ENCODE peak calls at places on chromosomes 7 and 10, in seven cellular contexts. One of them, this sample, is unnamed.

GRCh38 chr10:43172645-43173044 is 34.4 kb downstream of the CSGALNACT2 start:
- ATAC-seq in aorta: no peak
- ATAC-seq in T-helper 17 cell: no peak
- ATAC-seq in omental fat pad: no peak
- ATAC-seq in activated CD8-positive, alpha-beta T cell treated with anti-CD3 and anti-CD28 coated beads, Interleukin-2, amount 10 ng/mL, durations not matched to agents 7 days and 5 days: peak; percentile 53
- ATAC-seq in upper lobe of left lung: no peak
- ATAC-seq in Right ventricle myocardium superior: no peak
- ATAC-seq in this sample: no peak

GRCh38 chr10:6407034-6407721 is 172.9 kb downstream of the PRKCQ start:
- ATAC-seq in aorta: no peak
- ATAC-seq in T-helper 17 cell: peak; percentile 1
- ATAC-seq in omental fat pad: no peak
- ATAC-seq in activated CD8-positive, alpha-beta T cell treated with anti-CD3 and anti-CD28 coated beads, Interleukin-2, amount 10 ng/mL, durations not matched to agents 7 days and 5 days: no peak
- ATAC-seq in upper lobe of left lung: no peak
- ATAC-seq in Right ventricle myocardium superior: no peak
- ATAC-seq in this sample: no peak

GRCh38 chr7:130329466-130329865 is 15.2 kb upstream of the CPA5 start:
- ATAC-seq in aorta: no peak
- ATAC-seq in T-helper 17 cell: no peak
- ATAC-seq in omental fat pad: no peak
- ATAC-seq in activated CD8-positive, alpha-beta T cell treated with anti-CD3 and anti-CD28 coated beads, Interleukin-2, amount 10 ng/mL, durations not matched to agents 7 days and 5 days: no peak
- ATAC-seq in upper lobe of left lung: no peak
- ATAC-seq in Right ventricle myocardium superior: no peak
- ATAC-seq in this sample: no peak

GRCh38 chr10:29862926-29863614 is 196.3 kb downstream of the JCAD start:
- ATAC-seq in aorta: no peak
- ATAC-seq in T-helper 17 cell: no peak
- ATAC-seq in omental fat pad: no peak
- ATAC-seq in activated CD8-positive, alpha-beta T cell treated with anti-CD3 and anti-CD28 coated beads, Interleukin-2, amount 10 ng/mL, durations not matched to agents 7 days and 5 days: no peak
- ATAC-seq in upper lobe of left lung: peak; percentile 56
- ATAC-seq in Right ventricle myocardium superior: no peak
- ATAC-seq in this sample: no peak

GRCh38 chr10:117078168-117078837 is 59.8 kb downstream of the VAX1 start:
- ATAC-seq in aorta: no peak
- ATAC-seq in T-helper 17 cell: no peak
- ATAC-seq in omental fat pad: no peak
- ATAC-seq in activated CD8-positive, alpha-beta T cell treated with anti-CD3 and anti-CD28 coated beads, Interleukin-2, amount 10 ng/mL, durations not matched to agents 7 days and 5 days: no peak
- ATAC-seq in upper lobe of left lung: no peak
- ATAC-seq in Right ventricle myocardium superior: no peak
- ATAC-seq in this sample: no peak

GRCh38 chr7:8018961-8019360 is 50.4 kb downstream of the GLCCI1 start:
- ATAC-seq in aorta: no peak
- ATAC-seq in T-helper 17 cell: no peak
- ATAC-seq in omental fat pad: no peak
- ATAC-seq in activated CD8-positive, alpha-beta T cell treated with anti-CD3 and anti-CD28 coated beads, Interleukin-2, amount 10 ng/mL, durations not matched to agents 7 days and 5 days: no peak
- ATAC-seq in upper lobe of left lung: no peak
- ATAC-seq in Right ventricle myocardium superior: no peak
- ATAC-seq in this sample: no peak

GRCh38 chr10:89440262-89440661 is 25.9 kb downstream of the IFIT5 start:
- ATAC-seq in aorta: no peak
- ATAC-seq in T-helper 17 cell: no peak
- ATAC-seq in omental fat pad: no peak
- ATAC-seq in activated CD8-positive, alpha-beta T cell treated with anti-CD3 and anti-CD28 coated beads, Interleukin-2, amount 10 ng/mL, durations not matched to agents 7 days and 5 days: no peak
- ATAC-seq in upper lobe of left lung: peak; percentile 24
- ATAC-seq in Right ventricle myocardium superior: peak; percentile 96
- ATAC-seq in this sample: no peak

GRCh38 chr7:39607865-39608264 is 15.5 kb upstream of the RALA start:
- ATAC-seq in aorta: no peak
- ATAC-seq in T-helper 17 cell: no peak
- ATAC-seq in omental fat pad: no peak
- ATAC-seq in activated CD8-positive, alpha-beta T cell treated with anti-CD3 and anti-CD28 coated beads, Interleukin-2, amount 10 ng/mL, durations not matched to agents 7 days and 5 days: no peak
- ATAC-seq in upper lobe of left lung: no peak
- ATAC-seq in Right ventricle myocardium superior: no peak
- ATAC-seq in this sample: no peak

GRCh38 chr10:102769375-102770107 is 25.8 kb downstream of the WBP1L start:
- ATAC-seq in aorta: no peak
- ATAC-seq in T-helper 17 cell: no peak
- ATAC-seq in omental fat pad: no peak
- ATAC-seq in activated CD8-positive, alpha-beta T cell treated with anti-CD3 and anti-CD28 coated beads, Interleukin-2, amount 10 ng/mL, durations not matched to agents 7 days and 5 days: no peak
- ATAC-seq in upper lobe of left lung: no peak
- ATAC-seq in Right ventricle myocardium superior: no peak
- ATAC-seq in this sample: no peak

GRCh38 chr7:68417002-68417401 is 1181.3 kb upstream of the AUTS2 start:
- ATAC-seq in aorta: no peak
- ATAC-seq in T-helper 17 cell: no peak
- ATAC-seq in omental fat pad: no peak
- ATAC-seq in activated CD8-positive, alpha-beta T cell treated with anti-CD3 and anti-CD28 coated beads, Interleukin-2, amount 10 ng/mL, durations not matched to agents 7 days and 5 days: no peak
- ATAC-seq in upper lobe of left lung: no peak
- ATAC-seq in Right ventricle myocardium superior: no peak
- ATAC-seq in this sample: no peak

GRCh38 chr7:42161723-42162122 is 75.3 kb downstream of the GLI3 start:
- ATAC-seq in aorta: no peak
- ATAC-seq in T-helper 17 cell: no peak
- ATAC-seq in omental fat pad: peak; percentile 93
- ATAC-seq in activated CD8-positive, alpha-beta T cell treated with anti-CD3 and anti-CD28 coated beads, Interleukin-2, amount 10 ng/mL, durations not matched to agents 7 days and 5 days: no peak
- ATAC-seq in upper lobe of left lung: peak; percentile 53
- ATAC-seq in Right ventricle myocardium superior: no peak
- ATAC-seq in this sample: peak; percentile 64

GRCh38 chr7:51350195-51350896 is 33.7 kb upstream of the COBL start:
- ATAC-seq in aorta: no peak
- ATAC-seq in T-helper 17 cell: no peak
- ATAC-seq in omental fat pad: no peak
- ATAC-seq in activated CD8-positive, alpha-beta T cell treated with anti-CD3 and anti-CD28 coated beads, Interleukin-2, amount 10 ng/mL, durations not matched to agents 7 days and 5 days: no peak
- ATAC-seq in upper lobe of left lung: no peak
- ATAC-seq in Right ventricle myocardium superior: peak; percentile 88
- ATAC-seq in this sample: no peak

GRCh38 chr7:42476255-42476654 is 239.2 kb upstream of the GLI3 start:
- ATAC-seq in aorta: no peak
- ATAC-seq in T-helper 17 cell: no peak
- ATAC-seq in omental fat pad: no peak
- ATAC-seq in activated CD8-positive, alpha-beta T cell treated with anti-CD3 and anti-CD28 coated beads, Interleukin-2, amount 10 ng/mL, durations not matched to agents 7 days and 5 days: no peak
- ATAC-seq in upper lobe of left lung: no peak
- ATAC-seq in Right ventricle myocardium superior: no peak
- ATAC-seq in this sample: no peak

GRCh38 chr7:29146888-29147609 is 712 bp upstream of the CPVL start:
- ATAC-seq in aorta: no peak
- ATAC-seq in T-helper 17 cell: no peak
- ATAC-seq in omental fat pad: peak; percentile 49
- ATAC-seq in activated CD8-positive, alpha-beta T cell treated with anti-CD3 and anti-CD28 coated beads, Interleukin-2, amount 10 ng/mL, durations not matched to agents 7 days and 5 days: no peak
- ATAC-seq in upper lobe of left lung: peak; percentile 58
- ATAC-seq in Right ventricle myocardium superior: peak; percentile 65
- ATAC-seq in this sample: no peak

GRCh38 chr7:42385912-42386311 is 148.9 kb upstream of the GLI3 start:
- ATAC-seq in aorta: no peak
- ATAC-seq in T-helper 17 cell: no peak
- ATAC-seq in omental fat pad: no peak
- ATAC-seq in activated CD8-positive, alpha-beta T cell treated with anti-CD3 and anti-CD28 coated beads, Interleukin-2, amount 10 ng/mL, durations not matched to agents 7 days and 5 days: no peak
- ATAC-seq in upper lobe of left lung: no peak
- ATAC-seq in Right ventricle myocardium superior: no peak
- ATAC-seq in this sample: no peak

GRCh38 chr7:155001756-155002410 is 1.0 kb downstream of the PAXIP1 start:
- ATAC-seq in aorta: no peak
- ATAC-seq in T-helper 17 cell: no peak
- ATAC-seq in omental fat pad: peak; percentile 10
- ATAC-seq in activated CD8-positive, alpha-beta T cell treated with anti-CD3 and anti-CD28 coated beads, Interleukin-2, amount 10 ng/mL, durations not matched to agents 7 days and 5 days: no peak
- ATAC-seq in upper lobe of left lung: no peak
- ATAC-seq in Right ventricle myocardium superior: no peak
- ATAC-seq in this sample: no peak

GRCh38 chr10:43255644-43256431 is 11.0 kb downstream of the RASGEF1A start:
- ATAC-seq in aorta: no peak
- ATAC-seq in T-helper 17 cell: peak; percentile 77
- ATAC-seq in omental fat pad: no peak
- ATAC-seq in activated CD8-positive, alpha-beta T cell treated with anti-CD3 and anti-CD28 coated beads, Interleukin-2, amount 10 ng/mL, durations not matched to agents 7 days and 5 days: peak; percentile 87
- ATAC-seq in upper lobe of left lung: peak; percentile 4
- ATAC-seq in Right ventricle myocardium superior: peak; percentile 15
- ATAC-seq in this sample: no peak

GRCh38 chr7:112159346-112159745 is 46.9 kb downstream of the DOCK4 start:
- ATAC-seq in aorta: no peak
- ATAC-seq in T-helper 17 cell: no peak
- ATAC-seq in omental fat pad: no peak
- ATAC-seq in activated CD8-positive, alpha-beta T cell treated with anti-CD3 and anti-CD28 coated beads, Interleukin-2, amount 10 ng/mL, durations not matched to agents 7 days and 5 days: no peak
- ATAC-seq in upper lobe of left lung: no peak
- ATAC-seq in Right ventricle myocardium superior: no peak
- ATAC-seq in this sample: no peak

GRCh38 chr10:1738950-1739349 is 1.6 kb upstream of the ADARB2 start:
- ATAC-seq in aorta: no peak
- ATAC-seq in T-helper 17 cell: no peak
- ATAC-seq in omental fat pad: no peak
- ATAC-seq in activated CD8-positive, alpha-beta T cell treated with anti-CD3 and anti-CD28 coated beads, Interleukin-2, amount 10 ng/mL, durations not matched to agents 7 days and 5 days: no peak
- ATAC-seq in upper lobe of left lung: no peak
- ATAC-seq in Right ventricle myocardium superior: no peak
- ATAC-seq in this sample: no peak

GRCh38 chr7:150890853-150891584 is 38.7 kb downstream of the AOC1 start:
- ATAC-seq in aorta: no peak
- ATAC-seq in T-helper 17 cell: no peak
- ATAC-seq in omental fat pad: no peak
- ATAC-seq in activated CD8-positive, alpha-beta T cell treated with anti-CD3 and anti-CD28 coated beads, Interleukin-2, amount 10 ng/mL, durations not matched to agents 7 days and 5 days: no peak
- ATAC-seq in upper lobe of left lung: no peak
- ATAC-seq in Right ventricle myocardium superior: no peak
- ATAC-seq in this sample: no peak

GRCh38 chr7:124773339-124773738 is 7.7 kb upstream of the GPR37 start:
- ATAC-seq in aorta: no peak
- ATAC-seq in T-helper 17 cell: no peak
- ATAC-seq in omental fat pad: no peak
- ATAC-seq in activated CD8-positive, alpha-beta T cell treated with anti-CD3 and anti-CD28 coated beads, Interleukin-2, amount 10 ng/mL, durations not matched to agents 7 days and 5 days: no peak
- ATAC-seq in upper lobe of left lung: no peak
- ATAC-seq in Right ventricle myocardium superior: no peak
- ATAC-seq in this sample: no peak

GRCh38 chr10:129161184-129161583 is 305.9 kb upstream of the MGMT start:
- ATAC-seq in aorta: no peak
- ATAC-seq in T-helper 17 cell: no peak
- ATAC-seq in omental fat pad: no peak
- ATAC-seq in activated CD8-positive, alpha-beta T cell treated with anti-CD3 and anti-CD28 coated beads, Interleukin-2, amount 10 ng/mL, durations not matched to agents 7 days and 5 days: no peak
- ATAC-seq in upper lobe of left lung: no peak
- ATAC-seq in Right ventricle myocardium superior: no peak
- ATAC-seq in this sample: no peak

GRCh38 chr10:86648706-86649426 is 5.5 kb upstream of the OPN4 start:
- ATAC-seq in aorta: peak; percentile 57
- ATAC-seq in T-helper 17 cell: no peak
- ATAC-seq in omental fat pad: peak; percentile 95
- ATAC-seq in activated CD8-positive, alpha-beta T cell treated with anti-CD3 and anti-CD28 coated beads, Interleukin-2, amount 10 ng/mL, durations not matched to agents 7 days and 5 days: no peak
- ATAC-seq in upper lobe of left lung: peak; percentile 83
- ATAC-seq in Right ventricle myocardium superior: peak; percentile 59
- ATAC-seq in this sample: peak; percentile 79

GRCh38 chr7:101172854-101173751 is 7.0 kb downstream of the NAT16 start:
- ATAC-seq in aorta: no peak
- ATAC-seq in T-helper 17 cell: no peak
- ATAC-seq in omental fat pad: peak; percentile 58
- ATAC-seq in activated CD8-positive, alpha-beta T cell treated with anti-CD3 and anti-CD28 coated beads, Interleukin-2, amount 10 ng/mL, durations not matched to agents 7 days and 5 days: no peak
- ATAC-seq in upper lobe of left lung: peak; percentile 32
- ATAC-seq in Right ventricle myocardium superior: peak; percentile 84
- ATAC-seq in this sample: no peak

GRCh38 chr10:6518791-6519430 is 61.2 kb downstream of the PRKCQ start:
- ATAC-seq in aorta: no peak
- ATAC-seq in T-helper 17 cell: peak; percentile 83
- ATAC-seq in omental fat pad: no peak
- ATAC-seq in activated CD8-positive, alpha-beta T cell treated with anti-CD3 and anti-CD28 coated beads, Interleukin-2, amount 10 ng/mL, durations not matched to agents 7 days and 5 days: peak; percentile 41
- ATAC-seq in upper lobe of left lung: no peak
- ATAC-seq in Right ventricle myocardium superior: no peak
- ATAC-seq in this sample: no peak

GRCh38 chr7:31550432-31550831 is 36.5 kb downstream of the ITPRID1 start:
- ATAC-seq in aorta: peak; percentile 65
- ATAC-seq in T-helper 17 cell: no peak
- ATAC-seq in omental fat pad: no peak
- ATAC-seq in activated CD8-positive, alpha-beta T cell treated with anti-CD3 and anti-CD28 coated beads, Interleukin-2, amount 10 ng/mL, durations not matched to agents 7 days and 5 days: no peak
- ATAC-seq in upper lobe of left lung: no peak
- ATAC-seq in Right ventricle myocardium superior: peak; percentile 43
- ATAC-seq in this sample: no peak

GRCh38 chr10:7537126-7537525 is 126.3 kb upstream of the SFMBT2 start:
- ATAC-seq in aorta: no peak
- ATAC-seq in T-helper 17 cell: no peak
- ATAC-seq in omental fat pad: no peak
- ATAC-seq in activated CD8-positive, alpha-beta T cell treated with anti-CD3 and anti-CD28 coated beads, Interleukin-2, amount 10 ng/mL, durations not matched to agents 7 days and 5 days: no peak
- ATAC-seq in upper lobe of left lung: no peak
- ATAC-seq in Right ventricle myocardium superior: no peak
- ATAC-seq in this sample: no peak

GRCh38 chr7:21947056-21947455 is 1.4 kb upstream of the CDCA7L start:
- ATAC-seq in aorta: no peak
- ATAC-seq in T-helper 17 cell: no peak
- ATAC-seq in omental fat pad: no peak
- ATAC-seq in activated CD8-positive, alpha-beta T cell treated with anti-CD3 and anti-CD28 coated beads, Interleukin-2, amount 10 ng/mL, durations not matched to agents 7 days and 5 days: no peak
- ATAC-seq in upper lobe of left lung: no peak
- ATAC-seq in Right ventricle myocardium superior: no peak
- ATAC-seq in this sample: no peak

GRCh38 chr7:85343484-85343883 is 156.6 kb upstream of the SEMA3D start:
- ATAC-seq in aorta: no peak
- ATAC-seq in T-helper 17 cell: no peak
- ATAC-seq in omental fat pad: no peak
- ATAC-seq in activated CD8-positive, alpha-beta T cell treated with anti-CD3 and anti-CD28 coated beads, Interleukin-2, amount 10 ng/mL, durations not matched to agents 7 days and 5 days: no peak
- ATAC-seq in upper lobe of left lung: no peak
- ATAC-seq in Right ventricle myocardium superior: no peak
- ATAC-seq in this sample: no peak

GRCh38 chr7:15905251-15906040 is 219.0 kb upstream of the MEOX2 start:
- ATAC-seq in aorta: no peak
- ATAC-seq in T-helper 17 cell: no peak
- ATAC-seq in omental fat pad: no peak
- ATAC-seq in activated CD8-positive, alpha-beta T cell treated with anti-CD3 and anti-CD28 coated beads, Interleukin-2, amount 10 ng/mL, durations not matched to agents 7 days and 5 days: no peak
- ATAC-seq in upper lobe of left lung: no peak
- ATAC-seq in Right ventricle myocardium superior: no peak
- ATAC-seq in this sample: no peak

GRCh38 chr10:21724695-21725371 is 190.8 kb downstream of the MLLT10 start:
- ATAC-seq in aorta: peak; percentile 88
- ATAC-seq in T-helper 17 cell: peak; percentile 70
- ATAC-seq in omental fat pad: peak; percentile 82
- ATAC-seq in activated CD8-positive, alpha-beta T cell treated with anti-CD3 and anti-CD28 coated beads, Interleukin-2, amount 10 ng/mL, durations not matched to agents 7 days and 5 days: peak; percentile 55
- ATAC-seq in upper lobe of left lung: peak; percentile 94
- ATAC-seq in Right ventricle myocardium superior: peak; percentile 95
- ATAC-seq in this sample: peak; percentile 94

GRCh38 chr7:88217675-88218427 is 2.0 kb downstream of the SRI start:
- ATAC-seq in aorta: no peak
- ATAC-seq in T-helper 17 cell: no peak
- ATAC-seq in omental fat pad: no peak
- ATAC-seq in activated CD8-positive, alpha-beta T cell treated with anti-CD3 and anti-CD28 coated beads, Interleukin-2, amount 10 ng/mL, durations not matched to agents 7 days and 5 days: no peak
- ATAC-seq in upper lobe of left lung: no peak
- ATAC-seq in Right ventricle myocardium superior: no peak
- ATAC-seq in this sample: no peak

GRCh38 chr7:88516424-88516823 is 209.7 kb upstream of the STEAP4 start:
- ATAC-seq in aorta: no peak
- ATAC-seq in T-helper 17 cell: no peak
- ATAC-seq in omental fat pad: no peak
- ATAC-seq in activated CD8-positive, alpha-beta T cell treated with anti-CD3 and anti-CD28 coated beads, Interleukin-2, amount 10 ng/mL, durations not matched to agents 7 days and 5 days: no peak
- ATAC-seq in upper lobe of left lung: no peak
- ATAC-seq in Right ventricle myocardium superior: no peak
- ATAC-seq in this sample: no peak

GRCh38 chr7:140435252-140435895 is 31.5 kb downstream of the RAB19 start:
- ATAC-seq in aorta: peak; percentile 15
- ATAC-seq in T-helper 17 cell: no peak
- ATAC-seq in omental fat pad: no peak
- ATAC-seq in activated CD8-positive, alpha-beta T cell treated with anti-CD3 and anti-CD28 coated beads, Interleukin-2, amount 10 ng/mL, durations not matched to agents 7 days and 5 days: no peak
- ATAC-seq in upper lobe of left lung: peak; percentile 31
- ATAC-seq in Right ventricle myocardium superior: peak; percentile 77
- ATAC-seq in this sample: no peak

GRCh38 chr7:118114175-118114574 is 69.8 kb upstream of the LSM8 start:
- ATAC-seq in aorta: no peak
- ATAC-seq in T-helper 17 cell: no peak
- ATAC-seq in omental fat pad: no peak
- ATAC-seq in activated CD8-positive, alpha-beta T cell treated with anti-CD3 and anti-CD28 coated beads, Interleukin-2, amount 10 ng/mL, durations not matched to agents 7 days and 5 days: no peak
- ATAC-seq in upper lobe of left lung: no peak
- ATAC-seq in Right ventricle myocardium superior: no peak
- ATAC-seq in this sample: no peak

GRCh38 chr10:123748711-123749110 is 82.6 kb downstream of the GPR26 start:
- ATAC-seq in aorta: no peak
- ATAC-seq in T-helper 17 cell: no peak
- ATAC-seq in omental fat pad: no peak
- ATAC-seq in activated CD8-positive, alpha-beta T cell treated with anti-CD3 and anti-CD28 coated beads, Interleukin-2, amount 10 ng/mL, durations not matched to agents 7 days and 5 days: no peak
- ATAC-seq in upper lobe of left lung: no peak
- ATAC-seq in Right ventricle myocardium superior: no peak
- ATAC-seq in this sample: no peak

GRCh38 chr10:128629111-128630096 is 503.2 kb upstream of the MKI67 start:
- ATAC-seq in aorta: no peak
- ATAC-seq in T-helper 17 cell: no peak
- ATAC-seq in omental fat pad: peak; percentile 42
- ATAC-seq in activated CD8-positive, alpha-beta T cell treated with anti-CD3 and anti-CD28 coated beads, Interleukin-2, amount 10 ng/mL, durations not matched to agents 7 days and 5 days: no peak
- ATAC-seq in upper lobe of left lung: peak; percentile 21
- ATAC-seq in Right ventricle myocardium superior: no peak
- ATAC-seq in this sample: peak; percentile 36

GRCh38 chr7:2387897-2388636 is 15.3 kb upstream of the CHST12 start:
- ATAC-seq in aorta: peak; percentile 58
- ATAC-seq in T-helper 17 cell: no peak
- ATAC-seq in omental fat pad: peak; percentile 13
- ATAC-seq in activated CD8-positive, alpha-beta T cell treated with anti-CD3 and anti-CD28 coated beads, Interleukin-2, amount 10 ng/mL, durations not matched to agents 7 days and 5 days: no peak
- ATAC-seq in upper lobe of left lung: no peak
- ATAC-seq in Right ventricle myocardium superior: peak; percentile 42
- ATAC-seq in this sample: peak; percentile 71